ENCODE peak calls at places on chromosome 14, in four cellular contexts. G is AG08395, K is GOT3, B is activated B cell treated with CpG ODN at 0.5 μM for 24 hours. F is an unnamed sample.

GRCh38 chr14:88488081-88488480 is 66.7 kb downstream of the PTPN21 start:
- DNase-seq in G (no peak), K (no peak), B (no peak), F (no peak)

GRCh38 chr14:97206948-97207347 is 409.8 kb downstream of the VRK1 start:
- DNase-seq in G (no peak), K (no peak), B (no peak), F (no peak)

GRCh38 chr14:92711976-92712653 is 36.3 kb downstream of the LGMN start:
- DNase-seq in G (no peak), K (no peak), B (no peak), F (no peak)

GRCh38 chr14:79281244-79282199 is 929.8 kb downstream of the DIO2 start:
- DNase-seq in G (no peak), K (no peak), B (no peak), F (no peak)

GRCh38 chr14:105358943-105359342 is 39.4 kb upstream of the TEX22 start:
- DNase-seq in G (no peak), K (no peak), B (no peak), F (no peak)

GRCh38 chr14:55427439-55427838 is 13.0 kb downstream of the TBPL2 start:
- DNase-seq in G (no peak), K (no peak), B (no peak), F (no peak)

GRCh38 chr14:94998702-94999101 is 158.6 kb downstream of the DICER1 start:
- DNase-seq in G (no peak), K (no peak), B (no peak), F (no peak)

GRCh38 chr14:100271247-100271939 is 32.4 kb downstream of the YY1 start:
- DNase-seq in G (no peak), K (no peak), B (no peak), F (no peak)

F was measured in AG09309.